ENCODE peak calls at places on chromosomes 7 and 10, in five cellular contexts. G is DND-41, H is neural progenitor cell, O is kidney, P is PC-9. S is an unnamed sample. For H3K9me3, the result is how much of the 10 kb centered on the place peaks cover.

GRCh38 chr10:125152646-125153368 is 7.6 kb downstream of the CTBP2 start:
- DNase-seq in G (no peak), H (peak), O (peak), P (no peak), S (no peak)

GRCh38 chr7:129796186-129796775 is 156.5 kb downstream of the UBE2H start:
- DNase-seq in G (no peak), H (no peak), O (peak), P (no peak), S (no peak)

GRCh38 chr10:32121648-32122047 is 65.4 kb upstream of the KIF5B start:
- DNase-seq in G (no peak), H (no peak), O (no peak), P (no peak), S (no peak)

GRCh38 chr7:134891262-134892001 is 94.9 kb upstream of the AGBL3 start:
- DNase-seq in G (no peak), H (peak), O (peak), P (peak), S (no peak)

GRCh38 chr10:89633484-89633883 is 11.6 kb downstream of the PANK1 start:
- DNase-seq in G (no peak), H (no peak), O (no peak), P (peak), S (no peak)

GRCh38 chr7:115346685-115347084 is 424.8 kb downstream of the MDFIC start:
- DNase-seq in G (no peak), H (no peak), O (no peak), P (no peak), S (no peak)

GRCh38 chr7:70619130-70619529 is 512.8 kb upstream of the GALNT17 start:
- DNase-seq in G (no peak), H (peak), O (no peak), P (no peak), S (no peak)

GRCh38 chr7:18357691-18358090 is 137.9 kb upstream of the HDAC9 start:
- DNase-seq in G (no peak), H (peak), O (no peak), P (no peak), S (no peak)

GRCh38 chr10:132199854-132200311 is 13.1 kb downstream of the DPYSL4 start:
- DNase-seq in G (no peak), H (no peak), O (peak), P (no peak), S (no peak)

GRCh38 chr10:114043532-114044250 is at the start of gene ADRB1:
- DNase-seq in G (peak), H (peak), O (peak), P (peak), S (peak)

GRCh38 chr10:98411768-98412167 is 3.2 kb downstream of the PYROXD2 start:
- DNase-seq in G (no peak), H (no peak), O (no peak), P (no peak), S (no peak)

GRCh38 chr10:94107191-94107590 is 113.5 kb downstream of the PLCE1 start:
- DNase-seq in G (no peak), H (peak), O (no peak), P (no peak), S (no peak)

GRCh38 chr7:149774237-149775175 is 1.1 kb upstream of the ZNF467 start:
- DNase-seq in G (no peak), H (peak), O (peak), P (no peak), S (no peak)

GRCh38 chr7:147305827-147306226 is 1189.2 kb downstream of the CNTNAP2 start:
- DNase-seq in G (no peak), H (no peak), O (no peak), P (no peak), S (no peak)
- H3K9me3 ChIP-seq in G (under half), H (under half), O (under half), P (under half), S (under half)

GRCh38 chr7:155635817-155636216 is 8.6 kb upstream of the RBM33 start:
- DNase-seq in G (no peak), H (no peak), O (no peak), P (no peak), S (no peak)
- H3K9me3 ChIP-seq in G (under half), H (under half), O (under half), P (half or more), S (under half)

GRCh38 chr7:388023-388355 is 98.0 kb downstream of the FOXL3 start:
- DNase-seq in G (no peak), H (no peak), O (peak), P (no peak), S (no peak)
- H3K9me3 ChIP-seq in G (under half), H (under half), O (under half), P (under half), S (under half)

GRCh38 chr10:34207350-34207749 is 607.7 kb downstream of the PARD3 start:
- DNase-seq in G (no peak), H (peak), O (no peak), P (no peak), S (no peak)

GRCh38 chr10:34203966-34204630 is 611.0 kb downstream of the PARD3 start:
- DNase-seq in G (no peak), H (no peak), O (no peak), P (no peak), S (no peak)

GRCh38 chr10:34205452-34205851 is 609.6 kb downstream of the PARD3 start:
- DNase-seq in G (peak), H (no peak), O (no peak), P (no peak), S (no peak)

GRCh38 chr10:34206602-34207268 is 608.4 kb downstream of the PARD3 start:
- DNase-seq in G (no peak), H (no peak), O (no peak), P (no peak), S (no peak)

DNA sequence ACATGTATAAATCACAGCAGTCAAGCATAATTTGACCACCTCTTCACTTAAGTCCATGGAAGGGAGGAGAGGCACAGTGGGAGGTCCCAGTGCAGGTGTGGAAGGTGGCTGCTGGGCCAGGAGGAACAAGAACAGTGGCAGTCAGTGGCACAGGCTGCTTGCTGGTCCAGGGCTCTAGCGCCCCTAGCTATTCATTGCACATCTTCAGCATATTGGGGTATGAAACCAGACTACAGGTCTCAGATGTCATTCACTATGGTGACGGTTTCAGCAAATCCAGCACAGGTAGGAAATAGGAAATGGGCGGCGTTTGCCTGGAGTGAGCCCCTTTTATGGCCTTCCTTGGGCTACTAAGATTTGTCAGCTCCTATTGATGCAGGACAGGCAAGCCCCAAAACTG is 609.0 kb downstream of the PARD3 start:
- DNase-seq in G (no peak), H (no peak), O (no peak), P (no peak), S (no peak)
- H3K9me3 ChIP-seq in G (under half), H (under half), O (under half), P (under half), S (under half)

GRCh38 chr10:133464582-133465031 is 10.9 kb downstream of the SCART1 start:
- DNase-seq in G (no peak), H (no peak), O (peak), P (no peak), S (no peak)

GRCh38 chr10:133461841-133462240 is 8.1 kb downstream of the SCART1 start:
- DNase-seq in G (no peak), H (no peak), O (no peak), P (no peak), S (no peak)

GRCh38 chr10:133461027-133461426 is 7.3 kb downstream of the SCART1 start:
- DNase-seq in G (no peak), H (no peak), O (no peak), P (no peak), S (no peak)

GRCh38 chr10:133460208-133460769 is 6.5 kb downstream of the SCART1 start:
- DNase-seq in G (no peak), H (no peak), O (no peak), P (no peak), S (no peak)

DNA sequence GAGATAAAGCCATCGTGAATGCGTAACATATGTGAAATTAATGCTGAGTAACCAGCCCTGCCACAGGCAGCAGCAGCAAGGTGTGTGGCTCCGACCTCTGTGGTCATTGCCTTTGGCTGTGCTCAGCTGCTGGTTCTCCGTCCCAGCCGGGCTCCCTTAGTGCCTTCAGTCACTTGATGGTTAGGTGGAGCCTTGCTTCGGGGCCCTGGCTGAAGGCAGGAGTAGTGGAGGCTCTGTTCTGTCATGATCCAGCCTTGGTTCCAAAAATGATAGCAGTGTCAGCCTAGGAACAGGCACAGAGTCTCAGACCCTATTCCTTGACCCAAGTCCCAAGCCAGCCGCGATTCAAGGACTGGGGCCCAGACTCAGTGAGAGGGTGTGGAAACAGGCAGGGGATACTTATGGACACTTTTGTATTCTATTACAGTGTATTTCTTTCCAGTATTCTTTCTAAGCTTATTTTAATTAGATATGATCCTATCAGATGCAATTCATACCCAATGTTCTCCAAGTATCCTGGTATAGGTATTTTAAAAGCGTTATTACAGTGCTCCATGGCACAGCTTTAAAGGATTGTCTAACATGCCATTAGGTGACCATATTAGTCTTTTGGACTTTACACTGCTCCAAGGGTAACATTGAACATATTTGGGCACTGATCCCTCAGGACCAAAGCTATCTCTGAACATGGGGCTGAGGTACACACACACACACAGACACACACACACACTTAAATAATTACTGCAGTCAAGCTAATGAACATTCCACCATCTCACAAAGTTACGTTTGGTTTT is 9.0 kb downstream of the SCART1 start:
- DNase-seq in G (no peak), H (no peak), O (no peak), P (no peak), S (no peak)
- H3K9me3 ChIP-seq in G (under half), H (under half), O (under half), P (under half), S (under half)

GRCh38 chr7:158397885-158398284 is 189.7 kb downstream of the PTPRN2 start:
- DNase-seq in G (no peak), H (no peak), O (no peak), P (no peak), S (no peak)

GRCh38 chr7:158396982-158397862 is 190.4 kb downstream of the PTPRN2 start:
- DNase-seq in G (no peak), H (no peak), O (no peak), P (no peak), S (no peak)

GRCh38 chr7:158400601-158401225 is 186.9 kb downstream of the PTPRN2 start:
- DNase-seq in G (no peak), H (no peak), O (no peak), P (no peak), S (no peak)

GRCh38 chr7:158399762-158400161 is 187.9 kb downstream of the PTPRN2 start:
- DNase-seq in G (no peak), H (no peak), O (no peak), P (no peak), S (no peak)

GRCh38 chr7:158398750-158399149 is 188.9 kb downstream of the PTPRN2 start:
- DNase-seq in G (no peak), H (no peak), O (no peak), P (no peak), S (no peak)
- H3K9me3 ChIP-seq in G (under half), H (under half), O (under half), P (under half), S (under half)

GRCh38 chr10:131163444-131163843 is 148.1 kb downstream of the TCERG1L start:
- DNase-seq in G (peak), H (no peak), O (no peak), P (no peak), S (no peak)
- H3K9me3 ChIP-seq in G (under half), H (under half), O (under half), P (under half), S (under half)

GRCh38 chr10:108612485-108612884 is 1310.8 kb downstream of the XPNPEP1 start:
- DNase-seq in G (no peak), H (no peak), O (no peak), P (no peak), S (no peak)
- H3K9me3 ChIP-seq in G (under half), H (under half), O (under half), P (under half), S (under half)

DNA sequence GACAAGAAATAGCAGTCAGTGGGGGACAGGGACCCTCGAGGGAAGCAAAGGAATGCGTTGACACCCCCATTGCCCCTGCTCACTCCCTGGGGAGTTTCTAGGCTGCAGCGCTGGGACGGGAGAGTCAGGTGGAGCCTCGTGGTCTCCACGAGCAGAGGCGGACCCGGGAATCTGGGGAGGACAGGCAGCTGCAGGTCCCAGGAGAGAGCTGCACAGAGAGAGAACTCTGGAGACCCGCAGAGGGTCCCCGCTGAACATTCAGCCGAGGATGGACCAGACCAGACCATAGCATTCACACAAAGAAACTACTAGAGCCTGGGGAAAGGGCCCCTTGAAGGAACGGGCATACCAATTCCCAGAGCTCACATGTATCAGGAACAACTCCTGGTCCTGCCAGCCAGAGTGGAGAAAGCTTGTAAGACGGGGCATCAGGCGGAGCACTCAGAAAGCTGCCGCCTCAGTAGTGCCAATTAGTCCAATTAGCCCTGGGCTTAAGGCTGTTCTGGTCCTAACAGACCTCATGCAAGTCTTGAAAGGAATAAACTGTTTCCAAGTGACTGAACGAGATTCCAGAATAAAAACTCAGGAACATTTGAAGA is 966.7 kb upstream of the ZNF722 start:
- DNase-seq in G (no peak), H (no peak), O (no peak), P (no peak), S (no peak)
- H3K9me3 ChIP-seq in G (under half), H (half or more), O (under half), P (under half), S (under half)

DNA sequence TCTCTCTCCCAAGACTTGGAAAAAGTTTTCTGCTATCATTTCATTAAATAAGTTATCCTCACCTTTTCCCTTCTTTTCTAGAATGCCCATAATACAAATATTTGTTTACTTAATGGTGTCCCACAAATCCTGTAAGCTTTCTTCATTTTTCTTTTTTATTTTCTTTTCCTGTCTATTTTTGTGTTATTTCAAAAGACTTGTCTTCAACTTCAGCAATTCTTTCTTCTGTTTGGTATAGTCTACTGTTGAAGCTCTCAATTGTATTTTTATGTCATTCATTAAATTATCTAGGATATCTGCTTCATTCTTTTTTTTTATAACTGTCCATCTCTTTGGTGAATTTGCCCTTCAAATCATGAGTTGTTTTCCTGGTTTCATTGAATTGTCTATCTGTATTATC is 25.1 kb upstream of the PLA2G12B start:
- DNase-seq in G (no peak), H (no peak), O (no peak), P (no peak), S (no peak)
- H3K9me3 ChIP-seq in G (under half), H (under half), O (under half), P (under half), S (under half)